ENCODE peak calls at places on chromosome 15, in four cellular contexts. N is uterus, W is breast epithelium, M is left ventricle myocardium inferior. D is an unnamed sample. For H3K9me3, the result is how much of the 10 kb centered on the place peaks cover.

GRCh38 chr15:49900036-49900435 is 219.0 kb downstream of the ATP8B4 start:
- DNase-seq in M (no peak), N (no peak), W (no peak), D (no peak)

GRCh38 chr15:36810656-36811449 is 231.4 kb downstream of the CDIN1 start:
- DNase-seq in N (no peak), M (no peak), W (no peak), D (no peak)

GRCh38 chr15:40582726-40583246 is 11.3 kb upstream of the KNL1 start:
- DNase-seq in M (no peak), W (no peak), N (no peak), D (no peak)

GRCh38 chr15:69535101-69535638 is 82.6 kb downstream of the RPLP1 start:
- DNase-seq in N (no peak), W (peak), M (no peak), D (peak)

GRCh38 chr15:91603681-91604080 is 249.8 kb upstream of the SLCO3A1 start:
- DNase-seq in W (no peak), M (no peak), N (no peak), D (no peak)

GRCh38 chr15:40747685-40748631 is 7.1 kb downstream of the RMDN3 start:
- DNase-seq in N (no peak), W (no peak), M (no peak), D (no peak)

GRCh38 chr15:96047255-96047931 is 283.1 kb upstream of the NR2F2 start:
- DNase-seq in M (no peak), N (peak), W (no peak), D (peak)

GRCh38 chr15:61571026-61571425 is 341.9 kb upstream of the RORA start:
- DNase-seq in W (no peak), M (no peak), N (no peak), D (no peak)

GRCh38 chr15:68818671-68819450 is 1.8 kb downstream of the ANP32A start:
- DNase-seq in W (peak), M (peak), N (peak), D (peak)

GRCh38 chr15:43775411-43775965 is 1.3 kb downstream of the ELL3 start:
- DNase-seq in M (no peak), W (peak), N (peak), D (peak)

GRCh38 chr15:88529021-88529630 is 17.4 kb downstream of the DET1 start:
- DNase-seq in W (no peak), M (no peak), N (no peak), D (no peak)

GRCh38 chr15:41558400-41559238 is at the start of gene TYRO3:
- DNase-seq in M (peak), W (no peak), N (peak), D (no peak)

GRCh38 chr15:41971893-41972340 is 440 bp downstream of the EHD4 start:
- DNase-seq in M (peak), W (no peak), N (peak), D (peak)

GRCh38 chr15:25793354-25794050 is 69.6 kb downstream of the ATP10A start:
- DNase-seq in N (no peak), M (no peak), W (no peak), D (no peak)

GRCh38 chr15:70195808-70196304 is 98.1 kb upstream of the TLE3 start:
- DNase-seq in M (peak), W (peak), N (peak), D (peak)

GRCh38 chr15:53454843-53455721 is 304.4 kb downstream of the WDR72 start:
- DNase-seq in M (no peak), W (no peak), N (no peak), D (no peak)

GRCh38 chr15:26682765-26683164 is 90.1 kb downstream of the GABRB3 start:
- DNase-seq in N (no peak), M (no peak), W (no peak), D (no peak)

GRCh38 chr15:25797511-25798206 is 65.5 kb downstream of the ATP10A start:
- DNase-seq in N (no peak), W (no peak), M (no peak), D (no peak)

GRCh38 chr15:75713338-75713895 is 769 bp upstream of the CSPG4 start:
- DNase-seq in W (no peak), N (peak), M (no peak), D (no peak)

GRCh38 chr15:90442423-90442822 is 54.4 kb downstream of the IQGAP1 start:
- DNase-seq in M (no peak), N (no peak), W (no peak), D (no peak)

GRCh38 chr15:47959617-47960398 is 161.0 kb upstream of the SLC24A5 start:
- DNase-seq in M (no peak), W (no peak), N (no peak), D (no peak)

GRCh38 chr15:101807345-101807945 is 4.1 kb downstream of the OR4F6 start:
- DNase-seq in N (no peak), M (no peak), W (no peak), D (peak)

GRCh38 chr15:42411884-42412283 is 52.6 kb downstream of the CAPN3 start:
- DNase-seq in N (no peak), W (no peak), M (no peak), D (no peak)

GRCh38 chr15:54559405-54560064 is 581.3 kb downstream of the UNC13C start:
- DNase-seq in N (no peak), W (no peak), M (peak), D (no peak)

GRCh38 chr15:43329222-43329959 is 982 bp downstream of the LCMT2 start:
- DNase-seq in N (no peak), W (no peak), M (no peak), D (no peak)

GRCh38 chr15:43102181-43102580 is 3.7 kb downstream of the UBR1 start:
- DNase-seq in N (no peak), M (no peak), W (no peak), D (no peak)

GRCh38 chr15:77064539-77065308 is 6.2 kb downstream of the TSPAN3 start:
- DNase-seq in M (no peak), N (no peak), W (no peak), D (no peak)

GRCh38 chr15:77069521-77070121 is 1.3 kb downstream of the TSPAN3 start:
- DNase-seq in M (no peak), N (no peak), W (no peak), D (peak)

GRCh38 chr15:77067691-77068367 is 3.1 kb downstream of the TSPAN3 start:
- DNase-seq in M (no peak), W (no peak), N (no peak), D (no peak)

GRCh38 chr15:77068633-77069032 is 2.3 kb downstream of the TSPAN3 start:
- DNase-seq in M (no peak), N (no peak), W (no peak), D (no peak)

DNA sequence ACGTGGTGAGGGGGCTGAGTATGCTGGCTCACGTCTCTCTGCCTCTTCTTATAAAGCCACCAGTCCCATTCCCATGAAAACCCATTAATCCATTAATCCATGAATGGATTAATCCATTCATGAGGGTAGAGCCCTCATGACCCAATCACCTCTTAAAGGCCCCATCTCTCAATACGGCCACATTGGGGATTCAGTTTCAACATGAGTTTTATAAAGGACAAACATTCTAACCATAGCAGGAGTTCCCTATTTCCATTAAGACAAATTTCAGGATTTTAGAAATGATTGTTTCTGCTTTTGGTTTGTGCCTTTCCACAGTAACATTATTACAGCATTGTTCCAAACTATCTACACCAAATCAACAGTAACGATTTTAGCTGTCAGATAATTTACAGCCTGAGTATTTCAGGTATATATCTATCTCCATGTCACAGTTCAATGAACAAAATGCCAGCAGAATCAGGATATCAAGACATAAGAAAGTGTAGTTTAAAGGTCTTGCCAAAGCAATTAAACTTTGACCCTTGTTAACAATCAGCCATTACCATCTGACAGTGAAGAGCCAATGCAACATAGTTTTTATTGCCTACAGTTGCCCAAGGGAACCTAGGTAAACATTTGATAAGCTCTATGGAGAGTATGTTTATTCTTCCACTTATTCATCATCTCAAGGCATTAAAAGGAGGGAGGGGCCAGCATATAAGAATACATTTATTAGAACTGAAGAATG is 3.8 kb downstream of the TSPAN3 start:
- DNase-seq in M (no peak), W (no peak), N (no peak), D (no peak)
- H3K4me3 ChIP-seq in M (no peak), W (no peak), N (no peak), D (no peak)

DNA sequence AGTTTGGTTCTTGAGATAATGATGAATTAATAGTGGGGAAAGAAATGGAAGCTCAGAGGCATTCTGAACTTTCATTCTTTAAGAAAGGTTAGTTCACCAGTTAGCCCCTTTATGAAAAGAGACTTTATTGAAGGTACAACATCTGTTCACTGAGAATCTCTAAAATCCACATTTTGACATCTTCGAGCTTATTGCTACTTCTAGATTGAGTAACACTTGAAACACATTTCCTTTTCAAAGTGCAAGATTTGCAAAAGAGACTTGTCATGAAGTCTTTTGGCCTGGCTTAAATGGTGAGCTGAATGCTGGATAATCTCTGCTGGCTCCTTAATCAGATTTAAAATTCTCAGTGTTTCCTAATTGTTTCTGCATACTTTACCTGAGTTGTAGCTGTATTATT is 42.3 kb downstream of the RAB8B start:
- DNase-seq in N (no peak), W (no peak), M (no peak), D (no peak)
- H3K27ac ChIP-seq in N (no peak), W (no peak), M (no peak), D (peak)

GRCh38 chr15:56981160-56981559 is 62.7 kb downstream of the TCF12 start:
- DNase-seq in N (no peak), M (no peak), W (no peak), D (no peak)
- H3K9me3 ChIP-seq in N (under half), M (under half), W (under half), D (under half)

DNA sequence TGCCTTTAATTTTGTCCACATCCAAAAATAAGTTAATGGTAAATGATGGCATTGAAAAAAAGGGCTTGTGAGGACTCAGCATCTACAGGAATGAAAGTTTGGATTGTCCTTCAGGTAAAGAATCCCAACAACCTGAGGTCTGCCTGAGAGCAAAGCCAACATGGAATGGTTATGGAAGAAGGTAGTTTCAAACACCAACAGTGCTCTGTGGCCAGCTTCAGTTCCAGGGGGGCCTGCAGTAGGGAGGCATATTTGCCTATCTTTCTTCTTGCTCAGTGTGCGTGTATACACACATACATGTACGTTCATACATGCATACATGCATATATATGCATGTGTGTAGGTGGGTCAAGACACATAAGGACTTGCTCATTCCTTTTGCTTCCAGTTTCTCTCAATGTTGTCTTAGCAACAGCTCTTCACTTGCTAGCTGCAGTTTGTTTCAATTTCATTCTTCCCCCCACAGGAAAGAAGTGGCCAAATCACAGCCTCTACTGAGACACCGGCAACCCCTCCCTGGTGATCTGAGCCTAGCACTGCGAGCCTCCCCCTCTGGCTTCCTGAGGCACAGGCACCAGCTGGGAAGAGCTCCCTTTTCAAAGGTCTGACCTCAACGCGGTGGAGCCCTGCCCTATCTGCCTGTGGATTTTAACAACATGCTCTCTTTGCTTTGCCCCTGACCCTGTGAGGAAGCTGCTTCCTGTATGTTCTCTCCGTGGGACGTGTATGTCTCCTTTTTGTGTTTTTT is 146.2 kb downstream of the KLF13 start:
- DNase-seq in N (no peak), W (no peak), M (no peak), D (peak)
- H3K4me3 ChIP-seq in N (no peak), W (no peak), M (no peak), D (no peak)

DNA sequence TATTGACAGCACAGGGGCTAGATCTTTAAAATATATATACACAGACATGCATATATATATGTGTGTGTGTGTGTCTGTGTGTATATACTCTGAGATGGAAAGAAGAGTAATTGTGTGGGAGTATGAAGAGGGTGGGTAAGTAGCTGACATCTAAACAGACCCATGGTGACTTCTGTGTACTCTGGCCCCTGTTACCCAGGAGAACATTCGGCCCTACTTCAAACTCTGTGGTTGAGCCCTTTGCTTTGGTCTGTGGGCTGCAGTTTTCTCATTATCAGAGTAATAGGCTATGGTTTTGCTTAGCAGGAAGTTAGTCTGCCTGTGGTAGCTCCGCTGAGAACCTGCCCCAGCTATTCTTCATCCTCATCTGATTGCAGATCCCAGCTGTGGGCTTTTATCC is 141.4 kb downstream of the RBPMS2 start:
- DNase-seq in M (no peak), N (no peak), W (no peak), D (no peak)
- H3K27ac ChIP-seq in M (peak), N (no peak), W (no peak), D (peak)

GRCh38 chr15:63851431-63851830 is 17.7 kb upstream of the HERC1 start:
- DNase-seq in N (no peak), W (no peak), M (no peak), D (no peak)

GRCh38 chr15:63852407-63852806 is 18.7 kb upstream of the HERC1 start:
- DNase-seq in M (no peak), W (no peak), N (no peak), D (no peak)

GRCh38 chr15:63843901-63844317 is 10.2 kb upstream of the HERC1 start:
- DNase-seq in N (no peak), W (no peak), M (no peak), D (no peak)

GRCh38 chr15:63846022-63846544 is 12.3 kb upstream of the HERC1 start:
- DNase-seq in M (no peak), W (no peak), N (no peak), D (no peak)

GRCh38 chr15:63848881-63849551 is 15.3 kb upstream of the HERC1 start:
- DNase-seq in W (no peak), M (no peak), N (no peak), D (no peak)
- H3K9me3 ChIP-seq in W (under half), M (under half), N (under half), D (under half)

GRCh38 chr15:66284276-66284675 is 9.1 kb upstream of the DIS3L start:
- DNase-seq in N (no peak), M (no peak), W (no peak), D (no peak)

GRCh38 chr15:66278061-66278460 is 15.3 kb upstream of the DIS3L start:
- DNase-seq in N (no peak), M (no peak), W (no peak), D (no peak)

GRCh38 chr15:66276546-66276945 is 16.8 kb upstream of the DIS3L start:
- DNase-seq in M (no peak), N (no peak), W (no peak), D (no peak)

GRCh38 chr15:66275352-66275751 is 18.0 kb upstream of the DIS3L start:
- DNase-seq in W (no peak), M (no peak), N (no peak), D (no peak)

DNA sequence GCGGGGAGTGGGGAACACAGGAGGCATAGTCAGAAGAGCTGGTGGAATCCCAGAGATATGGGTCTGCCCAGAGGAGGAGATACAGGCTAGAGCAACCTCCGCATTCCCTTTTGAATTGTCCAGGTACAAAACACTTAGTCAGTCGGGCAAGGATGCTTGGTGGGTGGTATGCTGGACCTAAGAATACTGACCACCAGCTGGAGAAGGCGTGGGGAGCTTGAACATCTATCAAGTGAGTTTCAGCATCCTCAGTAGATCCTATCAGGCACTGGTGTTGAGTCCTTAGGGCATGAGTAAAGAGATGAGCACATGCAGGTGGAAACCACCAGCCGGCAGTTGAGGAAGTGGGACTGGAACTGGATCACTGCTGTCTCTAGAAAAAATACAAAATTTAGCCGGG is 14.7 kb upstream of the DIS3L start:
- DNase-seq in N (no peak), M (no peak), W (no peak), D (no peak)
- H3K4me3 ChIP-seq in N (no peak), M (no peak), W (no peak), D (no peak)

GRCh38 chr15:85642054-85642692 is 152.6 kb downstream of the KLHL25 start:
- DNase-seq in M (no peak), W (no peak), N (peak), D (no peak)
- H3K27ac ChIP-seq in M (peak), W (peak), N (peak), D (no peak)

DNA sequence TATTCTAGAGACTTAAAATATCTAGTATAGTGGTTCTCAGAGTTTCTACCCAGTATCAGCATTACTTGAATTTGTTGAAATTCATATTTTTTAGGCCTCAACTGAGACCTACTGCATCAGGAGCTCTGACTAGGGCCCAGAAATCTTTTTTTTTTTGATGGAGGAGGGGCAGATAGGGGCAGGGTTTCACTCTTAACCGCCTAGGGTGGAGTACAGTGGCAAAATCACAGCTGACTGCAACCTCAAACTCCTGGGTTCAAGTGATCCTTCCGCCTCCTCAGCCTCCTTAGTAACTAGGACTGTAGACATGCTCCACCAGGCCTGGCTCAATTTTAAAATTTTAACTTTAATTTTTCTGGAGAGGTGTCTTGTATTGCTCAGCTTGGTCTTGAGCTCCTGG is 36.6 kb downstream of the CHD2 start:
- DNase-seq in M (no peak), N (no peak), W (no peak), D (no peak)
- H3K9me3 ChIP-seq in M (under half), N (under half), W (under half), D (under half)